ENCODE peak calls at places on chromosomes 1 and 21, in nine cellular contexts. One of them, this sample, is unnamed.

GRCh38 chr1:55150880-55151582 is 64.1 kb downstream of the USP24 start:
- DNase-seq in BE2C: no peak
- DNase-seq in Panc1: no peak
- DNase-seq in right atrium auricular region: no peak
- DNase-seq in WERI-Rb-1: no peak
- DNase-seq in heart left ventricle: no peak
- DNase-seq in small intestine: peak; percentile 25
- DNase-seq in left lung: no peak
- DNase-seq in iPS DF 6.9: no peak
- DNase-seq in this sample: no peak

GRCh38 chr1:58848818-58849411 is 65.1 kb upstream of the JUN start:
- DNase-seq in right atrium auricular region: peak; percentile 85
- DNase-seq in Panc1: peak; percentile 97
- DNase-seq in small intestine: peak; percentile 23
- DNase-seq in WERI-Rb-1: no peak
- DNase-seq in BE2C: peak; percentile 22
- DNase-seq in iPS DF 6.9: no peak
- DNase-seq in left lung: peak; percentile 72
- DNase-seq in heart left ventricle: peak; percentile 54
- DNase-seq in this sample: peak; percentile 21

GRCh38 chr1:94773931-94774422 is 46.2 kb upstream of the SLC44A3 start:
- DNase-seq in iPS DF 6.9: no peak
- DNase-seq in WERI-Rb-1: no peak
- DNase-seq in Panc1: no peak
- DNase-seq in right atrium auricular region: no peak
- DNase-seq in BE2C: no peak
- DNase-seq in heart left ventricle: no peak
- DNase-seq in left lung: no peak
- DNase-seq in small intestine: no peak
- DNase-seq in this sample: peak; percentile 18

GRCh38 chr1:41662656-41663437 is 178.4 kb upstream of the EDN2 start:
- DNase-seq in Panc1: no peak
- DNase-seq in iPS DF 6.9: no peak
- DNase-seq in heart left ventricle: peak; percentile 56
- DNase-seq in WERI-Rb-1: peak; percentile 82
- DNase-seq in small intestine: no peak
- DNase-seq in BE2C: peak; percentile 58
- DNase-seq in right atrium auricular region: peak; percentile 82
- DNase-seq in left lung: no peak
- DNase-seq in this sample: peak; percentile 88

GRCh38 chr1:41837691-41838090 is 81.0 kb downstream of the HIVEP3 start:
- DNase-seq in iPS DF 6.9: no peak
- DNase-seq in right atrium auricular region: no peak
- DNase-seq in BE2C: no peak
- DNase-seq in WERI-Rb-1: no peak
- DNase-seq in small intestine: no peak
- DNase-seq in Panc1: no peak
- DNase-seq in left lung: no peak
- DNase-seq in heart left ventricle: no peak
- DNase-seq in this sample: no peak

GRCh38 chr21:18424250-18424649 is 20.7 kb upstream of the TMPRSS15 start:
- DNase-seq in iPS DF 6.9: no peak
- DNase-seq in left lung: no peak
- DNase-seq in Panc1: no peak
- DNase-seq in BE2C: no peak
- DNase-seq in small intestine: no peak
- DNase-seq in right atrium auricular region: no peak
- DNase-seq in heart left ventricle: no peak
- DNase-seq in WERI-Rb-1: no peak
- DNase-seq in this sample: no peak

GRCh38 chr1:244801246-244801645 is 34.2 kb upstream of the COX20 start:
- DNase-seq in heart left ventricle: no peak
- DNase-seq in iPS DF 6.9: no peak
- DNase-seq in right atrium auricular region: no peak
- DNase-seq in BE2C: peak; percentile 58
- DNase-seq in small intestine: peak; percentile 32
- DNase-seq in left lung: no peak
- DNase-seq in WERI-Rb-1: peak; percentile 44
- DNase-seq in Panc1: peak; percentile 17
- DNase-seq in this sample: peak; percentile 78

GRCh38 chr1:165703648-165704047 is 5.3 kb upstream of the ALDH9A1 start:
- DNase-seq in right atrium auricular region: no peak
- DNase-seq in small intestine: no peak
- DNase-seq in Panc1: no peak
- DNase-seq in left lung: no peak
- DNase-seq in WERI-Rb-1: no peak
- DNase-seq in BE2C: no peak
- DNase-seq in iPS DF 6.9: no peak
- DNase-seq in heart left ventricle: no peak
- DNase-seq in this sample: no peak

GRCh38 chr1:228087771-228088251 is 5.3 kb downstream of the ARF1 start:
- DNase-seq in right atrium auricular region: no peak
- DNase-seq in WERI-Rb-1: no peak
- DNase-seq in iPS DF 6.9: no peak
- DNase-seq in Panc1: no peak
- DNase-seq in BE2C: no peak
- DNase-seq in heart left ventricle: no peak
- DNase-seq in left lung: peak; percentile 61
- DNase-seq in small intestine: no peak
- DNase-seq in this sample: no peak

GRCh38 chr1:203180611-203181330 is 5.1 kb upstream of the MYBPH start:
- DNase-seq in small intestine: no peak
- DNase-seq in BE2C: no peak
- DNase-seq in right atrium auricular region: no peak
- DNase-seq in heart left ventricle: no peak
- DNase-seq in WERI-Rb-1: peak; percentile 93
- DNase-seq in iPS DF 6.9: no peak
- DNase-seq in left lung: no peak
- DNase-seq in Panc1: no peak
- DNase-seq in this sample: peak; percentile 20

GRCh38 chr21:44286716-44287632 is 1.3 kb downstream of the AIRE start:
- DNase-seq in left lung: no peak
- DNase-seq in WERI-Rb-1: no peak
- DNase-seq in small intestine: no peak
- DNase-seq in right atrium auricular region: no peak
- DNase-seq in heart left ventricle: no peak
- DNase-seq in iPS DF 6.9: no peak
- DNase-seq in Panc1: no peak
- DNase-seq in BE2C: peak; percentile 4
- DNase-seq in this sample: peak; percentile 77

GRCh38 chr1:215523906-215524305 is 43.2 kb upstream of the KCTD3 start:
- DNase-seq in WERI-Rb-1: peak; percentile 27
- DNase-seq in BE2C: no peak
- DNase-seq in small intestine: peak; percentile 80
- DNase-seq in Panc1: no peak
- DNase-seq in iPS DF 6.9: no peak
- DNase-seq in right atrium auricular region: no peak
- DNase-seq in heart left ventricle: no peak
- DNase-seq in left lung: no peak
- DNase-seq in this sample: no peak

GRCh38 chr21:14988760-14989159 is 76.0 kb downstream of the NRIP1 start:
- DNase-seq in right atrium auricular region: no peak
- DNase-seq in WERI-Rb-1: no peak
- DNase-seq in iPS DF 6.9: no peak
- DNase-seq in small intestine: no peak
- DNase-seq in heart left ventricle: no peak
- DNase-seq in BE2C: no peak
- DNase-seq in Panc1: no peak
- DNase-seq in left lung: no peak
- DNase-seq in this sample: no peak

GRCh38 chr1:90501281-90501680 is 215.8 kb downstream of the BARHL2 start:
- DNase-seq in left lung: no peak
- DNase-seq in Panc1: no peak
- DNase-seq in WERI-Rb-1: peak; percentile 60
- DNase-seq in small intestine: no peak
- DNase-seq in iPS DF 6.9: no peak
- DNase-seq in heart left ventricle: no peak
- DNase-seq in right atrium auricular region: no peak
- DNase-seq in BE2C: no peak
- DNase-seq in this sample: peak; percentile 1

GRCh38 chr1:214281902-214282695 is 1.1 kb downstream of the SMYD2 start:
- DNase-seq in small intestine: peak; percentile 40
- DNase-seq in Panc1: no peak
- DNase-seq in heart left ventricle: no peak
- DNase-seq in right atrium auricular region: no peak
- DNase-seq in BE2C: peak; percentile 31
- DNase-seq in left lung: peak; percentile 38
- DNase-seq in iPS DF 6.9: no peak
- DNase-seq in WERI-Rb-1: no peak
- DNase-seq in this sample: no peak

DNA sequence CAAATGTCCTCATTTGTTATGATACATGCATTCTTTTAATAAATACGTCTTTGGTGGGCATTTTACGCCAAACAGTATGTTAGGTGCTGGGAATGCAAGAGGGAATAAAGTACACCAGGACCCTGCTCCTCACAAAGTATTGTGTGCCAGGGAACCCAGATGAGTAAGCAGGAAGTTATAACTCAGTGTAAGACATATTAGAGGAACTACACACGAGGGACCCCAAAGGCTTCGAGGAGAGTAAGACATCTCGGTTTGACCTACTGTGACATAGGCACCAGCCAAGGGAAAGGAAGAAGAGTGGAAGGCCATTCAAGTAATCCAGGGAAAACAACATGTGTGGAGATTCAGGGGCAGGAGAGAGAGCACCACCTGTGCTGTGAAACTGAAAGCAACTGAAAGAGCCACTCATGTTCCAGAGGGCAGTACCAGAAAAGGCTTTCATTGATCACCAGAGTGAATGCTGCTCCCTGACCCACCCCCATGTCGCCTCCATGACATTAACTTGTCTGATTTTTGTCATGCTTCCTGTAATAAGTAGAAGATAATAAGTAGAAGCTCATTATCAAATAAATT is 542.5 kb upstream of the PKN2 start:
- DNase-seq in BE2C: no peak
- DNase-seq in small intestine: peak; percentile 69
- DNase-seq in Panc1: no peak
- DNase-seq in iPS DF 6.9: no peak
- DNase-seq in heart left ventricle: no peak
- DNase-seq in left lung: no peak
- DNase-seq in right atrium auricular region: no peak
- DNase-seq in WERI-Rb-1: no peak
- DNase-seq in this sample: no peak
- H3K4me3 ChIP-seq in BE2C: no peak overlapping the region
- H3K4me3 ChIP-seq in small intestine: no peak overlapping the region
- H3K4me3 ChIP-seq in Panc1: no peak overlapping the region
- H3K4me3 ChIP-seq in iPS DF 6.9: no peak overlapping the region
- H3K4me3 ChIP-seq in heart left ventricle: no peak overlapping the region
- H3K4me3 ChIP-seq in left lung: no peak overlapping the region
- H3K4me3 ChIP-seq in right atrium auricular region: no peak overlapping the region
- H3K4me3 ChIP-seq in WERI-Rb-1: no peak overlapping the region
- H3K4me3 ChIP-seq in this sample: no peak overlapping the region

GRCh38 chr1:62492521-62492920 is 55.7 kb downstream of the USP1 start:
- DNase-seq in Panc1: no peak
- DNase-seq in heart left ventricle: no peak
- DNase-seq in small intestine: no peak
- DNase-seq in left lung: no peak
- DNase-seq in iPS DF 6.9: no peak
- DNase-seq in WERI-Rb-1: no peak
- DNase-seq in BE2C: no peak
- DNase-seq in right atrium auricular region: no peak
- DNase-seq in this sample: no peak
- H3K36me3 ChIP-seq in Panc1: peaks cover 2% of the 10 kb centered on the region
- H3K36me3 ChIP-seq in heart left ventricle: no peaks in the 10 kb centered on the region
- H3K36me3 ChIP-seq in small intestine: peaks cover 2% of the 10 kb centered on the region
- H3K36me3 ChIP-seq in left lung: peaks cover 16% of the 10 kb centered on the region
- H3K36me3 ChIP-seq in iPS DF 6.9: no peaks in the 10 kb centered on the region
- H3K36me3 ChIP-seq in WERI-Rb-1: peaks cover 26% of the 10 kb centered on the region
- H3K36me3 ChIP-seq in BE2C: no peaks in the 10 kb centered on the region
- H3K36me3 ChIP-seq in right atrium auricular region: peaks cover 10% of the 10 kb centered on the region
- H3K36me3 ChIP-seq in this sample: no peaks in the 10 kb centered on the region

GRCh38 chr1:43882763-43883162 is 50.8 kb upstream of the ARTN start:
- DNase-seq in Panc1: no peak
- DNase-seq in BE2C: no peak
- DNase-seq in iPS DF 6.9: no peak
- DNase-seq in right atrium auricular region: no peak
- DNase-seq in small intestine: no peak
- DNase-seq in WERI-Rb-1: no peak
- DNase-seq in left lung: no peak
- DNase-seq in heart left ventricle: no peak
- DNase-seq in this sample: no peak

GRCh38 chr1:43883321-43883720 is 50.3 kb upstream of the ARTN start:
- DNase-seq in heart left ventricle: no peak
- DNase-seq in right atrium auricular region: no peak
- DNase-seq in WERI-Rb-1: no peak
- DNase-seq in Panc1: no peak
- DNase-seq in BE2C: no peak
- DNase-seq in left lung: no peak
- DNase-seq in iPS DF 6.9: no peak
- DNase-seq in small intestine: peak; percentile 3
- DNase-seq in this sample: no peak

GRCh38 chr1:43881415-43881814 is 52.2 kb upstream of the ARTN start:
- DNase-seq in WERI-Rb-1: peak; percentile 69
- DNase-seq in BE2C: peak; percentile 41
- DNase-seq in Panc1: no peak
- DNase-seq in left lung: no peak
- DNase-seq in iPS DF 6.9: no peak
- DNase-seq in small intestine: no peak
- DNase-seq in heart left ventricle: no peak
- DNase-seq in right atrium auricular region: no peak
- DNase-seq in this sample: peak; percentile 46

GRCh38 chr1:43887748-43888147 is 45.9 kb upstream of the ARTN start:
- DNase-seq in iPS DF 6.9: peak; percentile 22
- DNase-seq in small intestine: no peak
- DNase-seq in left lung: no peak
- DNase-seq in right atrium auricular region: no peak
- DNase-seq in Panc1: no peak
- DNase-seq in heart left ventricle: no peak
- DNase-seq in WERI-Rb-1: no peak
- DNase-seq in BE2C: no peak
- DNase-seq in this sample: peak; percentile 62

DNA sequence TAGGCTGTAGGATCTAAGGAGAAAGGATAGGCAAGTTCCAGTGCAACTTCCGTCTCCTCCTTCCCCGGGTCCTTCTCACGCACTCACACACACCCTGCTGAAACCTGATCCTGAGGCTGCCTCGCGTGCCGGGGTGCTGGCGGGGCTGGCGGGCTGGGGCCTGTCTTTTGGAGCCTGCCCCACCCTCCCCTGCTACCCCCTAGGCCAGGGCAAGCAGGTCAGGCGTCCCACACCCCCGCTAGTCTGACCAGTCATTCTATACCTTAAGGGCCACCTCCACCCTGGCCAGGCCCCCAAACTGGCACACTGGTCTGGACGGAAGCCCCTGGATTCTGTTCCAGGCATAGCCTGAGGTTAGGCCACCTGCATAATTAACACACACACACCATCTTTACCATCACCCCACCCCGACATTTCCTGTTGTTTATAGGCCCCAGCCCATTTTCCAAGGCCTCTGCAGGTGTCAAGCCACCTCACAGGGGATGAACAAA is 48.2 kb upstream of the ARTN start:
- DNase-seq in BE2C: no peak
- DNase-seq in right atrium auricular region: no peak
- DNase-seq in left lung: no peak
- DNase-seq in heart left ventricle: no peak
- DNase-seq in small intestine: no peak
- DNase-seq in Panc1: no peak
- DNase-seq in WERI-Rb-1: no peak
- DNase-seq in iPS DF 6.9: peak; percentile 39
- DNase-seq in this sample: peak; percentile 88
- H3K4me3 ChIP-seq in BE2C: no peak overlapping the region
- H3K4me3 ChIP-seq in right atrium auricular region: no peak overlapping the region
- H3K4me3 ChIP-seq in left lung: no peak overlapping the region
- H3K4me3 ChIP-seq in heart left ventricle: no peak overlapping the region
- H3K4me3 ChIP-seq in small intestine: no peak overlapping the region
- H3K4me3 ChIP-seq in Panc1: no peak overlapping the region
- H3K4me3 ChIP-seq in WERI-Rb-1: no peak overlapping the region
- H3K4me3 ChIP-seq in iPS DF 6.9: no peak overlapping the region
- H3K4me3 ChIP-seq in this sample: no peak overlapping the region

GRCh38 chr1:20814472-20814871 is 27.4 kb upstream of the HP1BP3 start:
- DNase-seq in right atrium auricular region: no peak
- DNase-seq in Panc1: no peak
- DNase-seq in small intestine: no peak
- DNase-seq in left lung: no peak
- DNase-seq in BE2C: no peak
- DNase-seq in WERI-Rb-1: no peak
- DNase-seq in heart left ventricle: no peak
- DNase-seq in iPS DF 6.9: no peak
- DNase-seq in this sample: no peak
- H3K36me3 ChIP-seq in right atrium auricular region: peaks cover 15% of the 10 kb centered on the region
- H3K36me3 ChIP-seq in Panc1: peaks cover 4% of the 10 kb centered on the region
- H3K36me3 ChIP-seq in small intestine: peaks cover 3% of the 10 kb centered on the region
- H3K36me3 ChIP-seq in left lung: peaks cover 49% of the 10 kb centered on the region
- H3K36me3 ChIP-seq in BE2C: no peaks in the 10 kb centered on the region
- H3K36me3 ChIP-seq in WERI-Rb-1: peaks cover 20% of the 10 kb centered on the region
- H3K36me3 ChIP-seq in heart left ventricle: peaks cover 9% of the 10 kb centered on the region
- H3K36me3 ChIP-seq in iPS DF 6.9: no peaks in the 10 kb centered on the region
- H3K36me3 ChIP-seq in this sample: peaks cover 3% of the 10 kb centered on the region

This sample was measured in H7.